ENCODE peak calls at places on chromosomes 7 and 10, in four cellular contexts. One of them, this sample, is unnamed.

GRCh38 chr10:100020161-100020882 is 10.6 kb upstream of the DNMBP start:
- DNase-seq in COR-L47: no peak
- DNase-seq in naive thymus-derived CD4-positive, alpha-beta T cell: no peak
- DNase-seq in body of pancreas: no peak
- DNase-seq in this sample: no peak

GRCh38 chr7:92647652-92648051 is 57.5 kb upstream of the FAM133B start:
- DNase-seq in COR-L47: no peak
- DNase-seq in naive thymus-derived CD4-positive, alpha-beta T cell: no peak
- DNase-seq in body of pancreas: no peak
- DNase-seq in this sample: no peak

GRCh38 chr10:77405771-77406241 is 231.8 kb downstream of the KCNMA1 start:
- DNase-seq in COR-L47: peak
- DNase-seq in naive thymus-derived CD4-positive, alpha-beta T cell: no peak
- DNase-seq in body of pancreas: peak
- DNase-seq in this sample: no peak

GRCh38 chr7:47496064-47496665 is 85.7 kb downstream of the TNS3 start:
- DNase-seq in COR-L47: no peak
- DNase-seq in naive thymus-derived CD4-positive, alpha-beta T cell: no peak
- DNase-seq in body of pancreas: no peak
- DNase-seq in this sample: no peak

GRCh38 chr7:17663056-17663675 is 277.1 kb downstream of the SNX13 start:
- DNase-seq in COR-L47: no peak
- DNase-seq in naive thymus-derived CD4-positive, alpha-beta T cell: no peak
- DNase-seq in body of pancreas: no peak
- DNase-seq in this sample: no peak

GRCh38 chr10:71483871-71484270 is 87.2 kb downstream of the CDH23 start:
- DNase-seq in COR-L47: no peak
- DNase-seq in naive thymus-derived CD4-positive, alpha-beta T cell: no peak
- DNase-seq in body of pancreas: no peak
- DNase-seq in this sample: no peak

GRCh38 chr7:73433924-73434700 is 534 bp downstream of the FZD9 start:
- DNase-seq in COR-L47: no peak
- DNase-seq in naive thymus-derived CD4-positive, alpha-beta T cell: peak
- DNase-seq in body of pancreas: no peak
- DNase-seq in this sample: no peak

GRCh38 chr7:70016044-70016770 is 417.9 kb downstream of the AUTS2 start:
- DNase-seq in COR-L47: no peak
- DNase-seq in naive thymus-derived CD4-positive, alpha-beta T cell: no peak
- DNase-seq in body of pancreas: no peak
- DNase-seq in this sample: no peak

GRCh38 chr10:69629897-69630650 is at the start of gene FAM241B:
- DNase-seq in COR-L47: peak
- DNase-seq in naive thymus-derived CD4-positive, alpha-beta T cell: peak
- DNase-seq in body of pancreas: peak
- DNase-seq in this sample: no peak

GRCh38 chr7:47416454-47417121 is 165.3 kb downstream of the TNS3 start:
- DNase-seq in COR-L47: no peak
- DNase-seq in naive thymus-derived CD4-positive, alpha-beta T cell: no peak
- DNase-seq in body of pancreas: peak
- DNase-seq in this sample: peak

GRCh38 chr7:148402159-148402558 is 188.4 kb upstream of the C7orf33 start:
- DNase-seq in COR-L47: no peak
- DNase-seq in naive thymus-derived CD4-positive, alpha-beta T cell: no peak
- DNase-seq in body of pancreas: no peak
- DNase-seq in this sample: no peak

GRCh38 chr7:132817844-132818427 is 241.7 kb upstream of the PLXNA4 start:
- DNase-seq in COR-L47: no peak
- DNase-seq in naive thymus-derived CD4-positive, alpha-beta T cell: no peak
- DNase-seq in body of pancreas: no peak
- DNase-seq in this sample: no peak

GRCh38 chr10:114661212-114661611 is 3.1 kb upstream of the ABLIM1 start:
- DNase-seq in COR-L47: no peak
- DNase-seq in naive thymus-derived CD4-positive, alpha-beta T cell: no peak
- DNase-seq in body of pancreas: no peak
- DNase-seq in this sample: no peak

GRCh38 chr10:70866424-70866823 is 21.9 kb downstream of the PCBD1 start:
- DNase-seq in COR-L47: no peak
- DNase-seq in naive thymus-derived CD4-positive, alpha-beta T cell: no peak
- DNase-seq in body of pancreas: no peak
- DNase-seq in this sample: no peak

GRCh38 chr10:42801135-42801534 is 18.5 kb downstream of the BMS1 start:
- DNase-seq in COR-L47: no peak
- DNase-seq in naive thymus-derived CD4-positive, alpha-beta T cell: no peak
- DNase-seq in body of pancreas: no peak
- DNase-seq in this sample: no peak

GRCh38 chr7:117323877-117324699 is 1.2 kb upstream of the WNT2 start:
- DNase-seq in COR-L47: no peak
- DNase-seq in naive thymus-derived CD4-positive, alpha-beta T cell: no peak
- DNase-seq in body of pancreas: no peak
- DNase-seq in this sample: no peak

GRCh38 chr10:971150-971542 is 17.1 kb upstream of the GTPBP4 start:
- DNase-seq in COR-L47: no peak
- DNase-seq in naive thymus-derived CD4-positive, alpha-beta T cell: no peak
- DNase-seq in body of pancreas: peak
- DNase-seq in this sample: no peak

GRCh38 chr7:127938588-127938987 is 92.6 kb downstream of the LRRC4 start:
- DNase-seq in COR-L47: no peak
- DNase-seq in naive thymus-derived CD4-positive, alpha-beta T cell: no peak
- DNase-seq in body of pancreas: no peak
- DNase-seq in this sample: no peak

GRCh38 chr10:11086177-11086576 is 68.5 kb downstream of the CELF2 start:
- DNase-seq in COR-L47: no peak
- DNase-seq in naive thymus-derived CD4-positive, alpha-beta T cell: no peak
- DNase-seq in body of pancreas: no peak
- DNase-seq in this sample: no peak